ENCODE peak calls at places on chromosomes 11 and 22, in four cellular contexts. W, S, K and L are unnamed samples.

GRCh38 chr22:43273902-43274484 is 69.2 kb downstream of the SCUBE1 start:
- DNase-seq in W (peak), S (peak), K (peak), L (peak)

GRCh38 chr11:64805481-64805880 is 2.5 kb upstream of the MAP4K2 start:
- DNase-seq in W (no peak), S (no peak), K (no peak), L (no peak)

GRCh38 chr22:42743501-42743991 is 22.9 kb upstream of the A4GALT start:
- DNase-seq in W (no peak), S (no peak), K (peak), L (no peak)

GRCh38 chr11:85263328-85263727 is 363.8 kb downstream of the DLG2 start:
- DNase-seq in W (no peak), S (no peak), K (no peak), L (no peak)

GRCh38 chr22:27995801-27996528 is 76.9 kb upstream of the PITPNB start:
- DNase-seq in W (no peak), S (no peak), K (no peak), L (no peak)

GRCh38 chr11:11320820-11321219 is 32.2 kb downstream of the CSNK2A3 start:
- DNase-seq in W (no peak), S (no peak), K (no peak), L (no peak)

GRCh38 chr22:19260194-19260593 is 31.3 kb downstream of the CLTCL1 start:
- DNase-seq in W (no peak), S (no peak), K (no peak), L (no peak)

GRCh38 chr11:88538088-88538487 is 200.6 kb upstream of the CTSC start:
- DNase-seq in W (no peak), S (no peak), K (no peak), L (no peak)

GRCh38 chr11:112694244-112694643 is 267.0 kb upstream of the NCAM1 start:
- DNase-seq in W (no peak), S (no peak), K (no peak), L (no peak)

GRCh38 chr11:47724041-47724729 is 9.0 kb upstream of the AGBL2 start:
- DNase-seq in W (no peak), S (no peak), K (peak), L (no peak)

GRCh38 chr22:37933711-37934376 is 19.6 kb downstream of the C22orf23 start:
- DNase-seq in W (peak), S (peak), K (peak), L (peak)

GRCh38 chr22:37419916-37420655 is 7.2 kb downstream of the ELFN2 start:
- DNase-seq in W (no peak), S (peak), K (no peak), L (peak)

GRCh38 chr11:93570759-93571413 is 27.7 kb upstream of the SMCO4 start:
- DNase-seq in W (no peak), S (no peak), K (peak), L (no peak)

GRCh38 chr22:48331266-48331665 is 1496.4 kb downstream of the BRD1 start:
- DNase-seq in W (no peak), S (no peak), K (no peak), L (no peak)

GRCh38 chr22:50016988-50017700 is 4.6 kb upstream of the IL17REL start:
- DNase-seq in W (peak), S (no peak), K (no peak), L (no peak)

GRCh38 chr11:116984186-116984585 is 114.0 kb downstream of the SIK3 start:
- DNase-seq in W (no peak), S (no peak), K (peak), L (no peak)

GRCh38 chr11:112037527-112037926 is 12.3 kb downstream of the DLAT start:
- DNase-seq in W (no peak), S (no peak), K (no peak), L (no peak)

GRCh38 chr22:42399315-42400271 is 32.6 kb downstream of the NFAM1 start:
- DNase-seq in W (no peak), S (peak), K (no peak), L (peak)

GRCh38 chr11:27234043-27234668 is 128.9 kb downstream of the CCDC34 start:
- DNase-seq in W (peak), S (no peak), K (peak), L (peak)

GRCh38 chr11:114080219-114080618 is 20.7 kb downstream of the ZBTB16 start:
- DNase-seq in W (no peak), S (no peak), K (no peak), L (no peak)

GRCh38 chr22:25564979-25565677 is 653 bp downstream of the GRK3 start:
- DNase-seq in W (no peak), S (peak), K (no peak), L (no peak)

GRCh38 chr11:36775157-36775556 is 177.1 kb upstream of the RAG2 start:
- DNase-seq in W (no peak), S (no peak), K (no peak), L (no peak)

GRCh38 chr11:128595221-128595620 is 7.9 kb upstream of the ETS1 start:
- DNase-seq in W (no peak), S (no peak), K (no peak), L (no peak)

GRCh38 chr22:31650391-31650790 is 11.6 kb downstream of the PISD start:
- DNase-seq in W (no peak), S (no peak), K (no peak), L (no peak)

GRCh38 chr22:36194971-36195370 is 6.6 kb downstream of the APOL4 start:
- DNase-seq in W (no peak), S (peak), K (peak), L (peak)

GRCh38 chr11:62923634-62924411 is 2.7 kb upstream of the CHRM1 start:
- DNase-seq in W (peak), S (no peak), K (no peak), L (peak)

GRCh38 chr11:16946477-16947282 is 67.5 kb downstream of the PLEKHA7 start:
- DNase-seq in W (peak), S (no peak), K (no peak), L (no peak)

GRCh38 chr11:69241075-69241740 is 52.7 kb upstream of the MYEOV start:
- DNase-seq in W (no peak), S (no peak), K (no peak), L (no peak)

GRCh38 chr11:2404735-2405196 is 4.2 kb downstream of the TSSC4 start:
- DNase-seq in W (no peak), S (no peak), K (no peak), L (no peak)

GRCh38 chr22:38204784-38205183 is 3.0 kb downstream of the MAFF start:
- DNase-seq in W (peak), S (no peak), K (no peak), L (no peak)

GRCh38 chr11:67308031-67308866 is 4.9 kb downstream of the SSH3 start:
- DNase-seq in W (no peak), S (no peak), K (no peak), L (no peak)

GRCh38 chr11:8039530-8040260 is 41.3 kb upstream of the TUB start:
- DNase-seq in W (no peak), S (no peak), K (no peak), L (peak)

GRCh38 chr11:116472661-116473060 is 300.1 kb downstream of the BUD13 start:
- DNase-seq in W (no peak), S (no peak), K (no peak), L (no peak)

GRCh38 chr22:37274380-37274862 is 7.9 kb upstream of the CYTH4 start:
- DNase-seq in W (no peak), S (no peak), K (no peak), L (no peak)

GRCh38 chr22:30087611-30088010 is 7.3 kb downstream of the HORMAD2 start:
- DNase-seq in W (no peak), S (no peak), K (no peak), L (no peak)

GRCh38 chr11:111635706-111636045 is 33.4 kb downstream of the SIK2 start:
- DNase-seq in W (no peak), S (no peak), K (no peak), L (peak)

GRCh38 chr11:72609045-72609444 is 65.2 kb downstream of the PDE2A start:
- DNase-seq in W (no peak), S (no peak), K (no peak), L (peak)

GRCh38 chr11:129315781-129316579 is 59.7 kb upstream of the BARX2 start:
- DNase-seq in W (no peak), S (peak), K (peak), L (no peak)

DNA sequence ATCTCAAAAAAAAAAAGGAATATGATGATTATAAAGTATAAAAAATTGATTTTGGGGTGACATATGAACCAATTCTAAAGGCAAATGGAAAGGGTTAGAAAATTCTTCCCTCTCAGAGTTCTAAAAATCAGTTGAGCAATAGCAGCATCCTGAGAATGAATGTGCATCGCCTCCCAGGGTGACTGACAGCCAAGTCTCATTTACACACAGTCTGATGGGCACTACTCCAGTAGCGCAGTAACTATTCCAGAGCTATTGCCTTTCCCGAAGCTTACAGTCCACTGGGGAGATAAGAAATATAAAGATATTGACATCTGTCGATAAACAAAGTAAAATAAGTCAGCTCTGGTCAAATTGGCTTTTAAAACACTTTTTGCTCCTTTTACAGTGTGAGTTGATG is 32.3 kb upstream of the SORL1 start:
- DNase-seq in W (no peak), S (no peak), K (no peak), L (no peak)
- TF ChIP-seq TCF7 in W (no peak), S (no peak), K (no peak), L (no peak)

GRCh38 chr11:77879218-77879617 is 58.3 kb downstream of the AAMDC start:
- DNase-seq in W (peak), S (no peak), K (no peak), L (no peak)
- TF ChIP-seq TCF7 in W (no peak), S (no peak), K (no peak), L (no peak)

GRCh38 chr11:122817121-122817520 is 21.2 kb upstream of the CRTAM start:
- DNase-seq in W (no peak), S (no peak), K (no peak), L (no peak)
- TF ChIP-seq TCF7 in W (no peak), S (no peak), K (no peak), L (no peak)

DNA sequence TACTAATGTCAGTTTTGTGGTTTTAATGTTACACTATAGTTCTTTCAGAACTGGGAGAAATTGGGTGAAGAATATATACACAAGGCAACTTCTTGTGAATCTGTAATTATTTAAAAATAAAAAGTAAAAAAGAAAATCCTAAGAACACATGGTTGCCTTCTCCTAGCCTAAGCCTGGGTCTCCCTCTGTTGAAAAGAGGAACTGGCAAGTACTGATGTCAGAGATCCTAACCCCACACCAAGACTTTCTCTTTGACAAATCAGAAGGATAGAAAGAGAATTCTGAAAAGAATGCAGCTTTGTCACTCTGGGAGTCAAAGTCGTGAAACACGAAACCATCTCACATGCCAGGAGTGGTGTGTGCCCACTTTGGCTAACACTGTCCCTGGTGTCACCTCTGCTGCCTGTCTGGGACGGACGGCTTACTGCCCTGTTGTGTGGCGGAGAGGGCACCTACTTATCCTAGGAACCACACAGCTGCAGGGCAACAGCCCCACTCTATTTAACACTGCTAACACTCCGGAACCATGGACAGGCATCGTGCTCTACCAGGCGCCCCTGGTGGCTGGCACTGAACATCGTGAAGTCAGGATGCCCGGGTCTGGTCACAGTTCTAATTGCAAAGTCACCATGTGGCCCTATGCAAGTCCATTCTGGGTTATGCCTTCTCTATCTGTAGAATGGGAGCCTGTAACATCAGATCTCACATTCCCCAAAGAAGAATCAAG is 108.8 kb upstream of the CD82 start:
- DNase-seq in W (no peak), S (peak), K (no peak), L (no peak)
- TF ChIP-seq TCF7 in W (no peak), S (no peak), K (no peak), L (no peak)

DNA sequence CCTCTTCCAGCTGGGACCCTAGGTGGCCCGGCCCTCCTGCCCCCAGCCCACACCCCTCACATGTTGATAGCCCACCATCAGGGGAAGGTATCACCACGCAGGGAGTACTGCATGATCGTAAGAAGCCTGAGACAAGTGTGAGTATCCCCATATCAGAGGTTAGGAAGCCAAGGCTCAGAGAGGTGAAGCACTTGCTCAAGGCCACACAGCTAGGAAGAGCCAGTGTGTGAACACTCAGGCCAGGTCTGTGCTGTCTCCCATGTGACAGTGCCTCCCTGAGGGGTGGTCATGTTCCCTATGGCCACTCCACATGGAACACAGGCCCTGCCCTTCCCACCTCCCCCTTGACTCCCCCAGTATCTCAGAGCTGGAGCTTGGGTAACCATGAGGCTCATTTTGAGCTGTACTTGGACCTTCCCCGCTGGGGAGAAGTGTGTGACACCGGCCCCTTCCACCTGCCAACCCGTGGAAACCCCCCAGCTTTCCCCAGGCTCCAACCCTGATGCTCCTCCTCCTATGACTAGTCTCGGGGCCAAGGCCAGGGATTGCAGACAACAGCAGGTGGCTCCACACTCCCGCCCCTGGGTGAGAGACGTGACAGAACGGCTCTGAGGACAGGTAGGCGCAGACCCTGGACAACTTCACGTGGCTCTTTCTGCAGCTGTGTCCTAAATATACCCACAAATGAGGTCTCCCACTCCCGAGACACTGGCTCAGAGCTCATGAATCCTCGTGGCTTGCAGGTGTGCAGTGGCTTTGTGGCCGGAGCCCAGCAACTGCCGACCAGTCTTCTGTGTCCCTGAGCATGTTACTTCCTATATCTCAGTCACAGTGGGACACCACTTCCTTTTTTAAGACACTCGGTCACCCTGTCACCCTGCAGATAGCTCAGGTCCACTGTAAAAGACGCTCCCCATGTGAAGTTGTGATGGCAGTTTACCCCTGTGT is 55.3 kb downstream of the NECTIN1 start:
- DNase-seq in W (peak), S (no peak), K (no peak), L (no peak)
- TF ChIP-seq TCF7 in W (no peak), S (no peak), K (no peak), L (no peak)

DNA sequence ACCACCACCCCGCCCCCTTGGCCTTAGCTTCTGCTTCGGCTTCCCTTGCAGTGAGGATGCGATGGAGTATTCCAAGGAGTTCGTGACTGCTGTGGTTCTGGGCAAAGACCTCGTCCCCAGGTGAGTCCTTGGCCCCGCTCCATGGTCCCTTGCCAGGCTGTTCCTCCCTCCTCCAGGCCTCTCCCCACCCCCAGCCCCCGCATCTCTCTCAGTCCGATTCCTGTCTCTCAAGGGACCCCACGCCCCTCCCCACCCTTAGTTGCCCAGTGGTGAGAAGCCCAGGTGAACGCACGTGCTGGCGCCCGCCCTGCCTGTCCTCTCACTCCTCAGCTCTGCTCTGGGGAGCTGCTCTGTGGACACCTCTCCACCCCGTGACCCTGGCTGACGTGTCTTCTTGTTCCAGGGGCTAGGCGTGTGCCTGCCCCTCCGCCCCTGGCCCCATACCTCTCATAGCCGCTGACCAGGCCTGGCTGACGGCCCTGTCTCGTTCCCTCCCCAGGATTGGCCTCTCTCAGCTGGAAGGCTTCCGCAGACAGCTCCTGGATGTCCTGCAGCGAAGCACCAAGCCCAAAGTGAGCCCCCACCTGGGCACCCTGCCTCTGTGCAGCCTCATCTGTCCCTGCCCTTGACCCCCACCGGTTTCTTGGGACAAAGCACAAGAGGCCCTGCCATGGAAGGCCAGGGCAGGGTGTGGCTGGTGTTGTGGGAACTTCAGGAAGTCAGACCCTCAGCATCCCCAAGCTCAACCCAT is 14.6 kb upstream of the MYRF start:
- DNase-seq in W (no peak), S (peak), K (no peak), L (no peak)
- TF ChIP-seq TCF7 in W (no peak), S (no peak), K (no peak), L (no peak)

GRCh38 chr22:35092146-35092805 is 26.3 kb downstream of the ISX start:
- DNase-seq in W (no peak), S (no peak), K (no peak), L (no peak)

GRCh38 chr22:35085621-35086020 is 19.7 kb downstream of the ISX start:
- DNase-seq in W (no peak), S (no peak), K (no peak), L (no peak)

GRCh38 chr22:35089139-35089538 is 23.2 kb downstream of the ISX start:
- DNase-seq in W (peak), S (no peak), K (no peak), L (no peak)
- TF ChIP-seq TCF7 in W (no peak), S (no peak), K (no peak), L (no peak)

DNA sequence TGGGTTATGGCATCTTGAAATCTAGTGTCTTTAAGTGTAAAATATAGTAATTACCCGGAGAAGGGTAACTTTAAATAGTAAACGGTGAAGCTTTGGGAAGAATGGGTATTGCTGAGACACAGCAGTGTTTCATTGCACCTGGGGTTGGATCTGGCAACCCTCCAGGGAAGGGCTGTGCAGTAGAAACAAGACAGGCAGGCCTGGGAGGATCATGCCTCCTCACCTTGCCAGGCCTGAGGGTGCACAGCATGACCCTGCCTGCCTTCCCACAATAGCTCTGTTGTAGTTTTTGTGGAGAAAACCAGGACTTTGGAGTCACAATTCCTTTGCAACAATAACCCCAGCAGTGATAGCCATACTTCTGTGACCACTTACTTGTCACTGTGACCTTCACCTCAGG is 64.6 kb upstream of the ADSL start:
- DNase-seq in W (no peak), S (no peak), K (no peak), L (no peak)
- TF ChIP-seq TCF7 in W (no peak), S (no peak), K (no peak), L (no peak)

GRCh38 chr11:45745065-45745811 is 59.7 kb upstream of the SLC35C1 start:
- DNase-seq in W (no peak), S (no peak), K (no peak), L (no peak)
- TF ChIP-seq TCF7 in W (no peak), S (no peak), K (no peak), L (no peak)